ENCODE peak calls at places on chromosomes 7 and 10, in eight cellular contexts. H is activated CD4-positive, CD25-positive, alpha-beta regulatory T cell; F is astrocyte of the hippocampus; T is nephron progenitor cell; U is HEK293T; S is endothelial cell; Q is ecto neural progenitor cell; K is activated T-cell treated with anti-CD3 and anti-CD28 coated beads for 24 hours. E is an unnamed sample.
A peak's percentile ranks its signal among the peaks of the same experiment; 100 is the strongest.

GRCh38 chr10:103870503-103870902 is 15.1 kb upstream of the SH3PXD2A start:
- DNase-seq in H (no peak), F (no peak), T (no peak), U (no peak), S (no peak), Q (no peak), K (no peak), E (no peak)

GRCh38 chr7:130486114-130486962 is 5.5 kb upstream of the MEST start:
- DNase-seq in H (no peak), F (peak; percentile 55), T (peak; percentile 69), U (no peak), S (peak; percentile 83), Q (peak; percentile 86), K (peak; percentile 28), E (peak; percentile 26)

GRCh38 chr7:66330961-66331360 is 125.8 kb downstream of the TPST1 start:
- DNase-seq in H (no peak), F (no peak), T (no peak), U (no peak), S (no peak), Q (no peak), K (no peak), E (no peak)

GRCh38 chr10:87092356-87092860 is 2.2 kb downstream of the GLUD1 start:
- DNase-seq in H (no peak), F (peak; percentile 61), T (no peak), U (no peak), S (no peak), Q (no peak), K (no peak), E (no peak)

GRCh38 chr7:17535776-17536175 is 237.3 kb downstream of the AHR start:
- DNase-seq in H (no peak), F (peak; percentile 75), T (no peak), U (no peak), S (no peak), Q (no peak), K (no peak), E (no peak)

GRCh38 chr10:121394586-121394985 is 203.7 kb downstream of the FGFR2 start:
- DNase-seq in H (no peak), F (no peak), T (no peak), U (no peak), S (no peak), Q (no peak), K (no peak), E (no peak)

GRCh38 chr10:119313024-119313423 is 105.7 kb downstream of the GRK5 start:
- DNase-seq in H (no peak), F (no peak), T (no peak), U (no peak), S (no peak), Q (no peak), K (no peak), E (no peak)

GRCh38 chr7:19210883-19211282 is 65.7 kb upstream of the FERD3L start:
- DNase-seq in H (no peak), F (no peak), T (no peak), U (no peak), S (no peak), Q (no peak), K (no peak), E (no peak)

GRCh38 chr7:119320316-119320715 is 952.7 kb upstream of the KCND2 start:
- DNase-seq in H (no peak), F (no peak), T (no peak), U (no peak), S (no peak), Q (no peak), K (no peak), E (no peak)

GRCh38 chr10:29392376-29393021 is 103.6 kb downstream of the LYZL1 start:
- DNase-seq in H (no peak), F (peak; percentile 72), T (peak; percentile 64), U (peak; percentile 32), S (peak; percentile 59), Q (no peak), K (no peak), E (no peak)

GRCh38 chr7:45662540-45663166 is 88.5 kb downstream of the ADCY1 start:
- DNase-seq in H (no peak), F (no peak), T (no peak), U (no peak), S (no peak), Q (peak; percentile 42), K (no peak), E (peak; percentile 3)

GRCh38 chr10:114491419-114491818 is 87.1 kb upstream of the AFAP1L2 start:
- DNase-seq in H (no peak), F (no peak), T (no peak), U (no peak), S (no peak), Q (no peak), K (no peak), E (no peak)

GRCh38 chr7:19587291-19587690 is 121.5 kb downstream of the POLR1F start:
- DNase-seq in H (no peak), F (no peak), T (no peak), U (peak; percentile 7), S (no peak), Q (no peak), K (no peak), E (no peak)

GRCh38 chr7:131532570-131533091 is 23.8 kb downstream of the PODXL start:
- DNase-seq in H (no peak), F (no peak), T (no peak), U (no peak), S (no peak), Q (no peak), K (no peak), E (no peak)

GRCh38 chr10:73225518-73225917 is 21.5 kb downstream of the DNAJC9 start:
- DNase-seq in H (no peak), F (no peak), T (no peak), U (no peak), S (no peak), Q (no peak), K (no peak), E (no peak)

GRCh38 chr10:132624847-132625839 is 87.6 kb downstream of the INPP5A start:
- DNase-seq in H (no peak), F (peak; percentile 65), T (no peak), U (no peak), S (no peak), Q (no peak), K (no peak), E (no peak)

GRCh38 chr7:120729300-120729699 is 128.6 kb downstream of the TSPAN12 start:
- DNase-seq in H (no peak), F (no peak), T (no peak), U (no peak), S (no peak), Q (no peak), K (no peak), E (no peak)

GRCh38 chr10:91575044-91575610 is 57.7 kb downstream of the PPP1R3C start:
- DNase-seq in H (no peak), F (peak; percentile 18), T (no peak), U (no peak), S (no peak), Q (no peak), K (no peak), E (no peak)

GRCh38 chr7:157523371-157523765 is 186.6 kb downstream of the DNAJB6 start:
- DNase-seq in H (no peak), F (no peak), T (no peak), U (no peak), S (no peak), Q (peak; percentile 40), K (no peak), E (no peak)

GRCh38 chr7:6546852-6547251 is 4.4 kb downstream of the GRID2IP start:
- DNase-seq in H (no peak), F (no peak), T (no peak), U (peak; percentile 49), S (no peak), Q (no peak), K (no peak), E (no peak)

GRCh38 chr7:21980921-21981320 is 35.2 kb upstream of the CDCA7L start:
- DNase-seq in H (no peak), F (no peak), T (no peak), U (no peak), S (no peak), Q (no peak), K (no peak), E (no peak)

GRCh38 chr7:151695856-151696555 is 176.3 kb upstream of the RHEB start:
- DNase-seq in H (no peak), F (peak; percentile 65), T (no peak), U (no peak), S (no peak), Q (no peak), K (no peak), E (no peak)

GRCh38 chr10:17989908-17990767 is 38.4 kb downstream of the SLC39A12 start:
- DNase-seq in H (no peak), F (peak; percentile 69), T (no peak), U (no peak), S (no peak), Q (no peak), K (no peak), E (no peak)

GRCh38 chr7:94274828-94275227 is 119.9 kb upstream of the COL1A2 start:
- DNase-seq in H (no peak), F (no peak), T (no peak), U (no peak), S (no peak), Q (no peak), K (no peak), E (no peak)

GRCh38 chr7:92110857-92111256 is 23.4 kb downstream of the CYP51A1 start:
- DNase-seq in H (no peak), F (no peak), T (no peak), U (no peak), S (no peak), Q (no peak), K (no peak), E (no peak)

GRCh38 chr10:76729804-76730203 is 907.8 kb downstream of the KCNMA1 start:
- DNase-seq in H (no peak), F (no peak), T (no peak), U (no peak), S (no peak), Q (no peak), K (no peak), E (no peak)

GRCh38 chr7:19754521-19755116 is 18.8 kb downstream of the TMEM196 start:
- DNase-seq in H (no peak), F (peak; percentile 49), T (no peak), U (peak; percentile 8), S (peak; percentile 7), Q (no peak), K (no peak), E (no peak)

GRCh38 chr7:151459726-151460473 is 20.0 kb upstream of the CRYGN start:
- DNase-seq in H (no peak), F (peak; percentile 93), T (peak; percentile 68), U (peak; percentile 77), S (no peak), Q (peak; percentile 57), K (no peak), E (no peak)

GRCh38 chr10:12332572-12333381 is 16.6 kb upstream of the CAMK1D start:
- DNase-seq in H (no peak), F (no peak), T (no peak), U (no peak), S (no peak), Q (no peak), K (no peak), E (no peak)

E was measured in central memory CD8-positive, alpha-beta T cell.